ENCODE peak calls at places on chromosomes 7 and 10, in eight cellular contexts. Q is adrenal gland; E is fibroblast of the aortic adventitia; L is cardiac fibroblast; N is GM23248; C is activated CD4-positive, alpha-beta T cell treated with anti-CD3 and anti-CD28 coated beads, Interleukin-2, amount 10 ng/mL, durations not matched to agents 7 days and 5 days; W is glomerular endothelial cell; P is NCI-H1105 treated with DMSO at 0.1 percent for 48 hours. O is an unnamed sample.

GRCh38 chr7:106418094-106418493 is 133.3 kb upstream of the NAMPT start:
- DNase-seq in Q (no peak), E (peak; percentile 55), L (peak; percentile 85), N (peak; percentile 37), C (no peak), W (no peak), P (no peak), O (no peak)

GRCh38 chr7:45679516-45679915 is 105.3 kb downstream of the ADCY1 start:
- DNase-seq in Q (no peak), E (no peak), L (no peak), N (no peak), C (no peak), W (no peak), P (no peak), O (no peak)

GRCh38 chr7:94605031-94605430 is 50.9 kb downstream of the SGCE start:
- DNase-seq in Q (no peak), E (peak; percentile 18), L (peak; percentile 38), N (no peak), C (no peak), W (no peak), P (no peak), O (no peak)

GRCh38 chr10:117936136-117936535 is 110.6 kb downstream of the RAB11FIP2 start:
- DNase-seq in Q (no peak), E (peak; percentile 20), L (peak; percentile 35), N (peak; percentile 84), C (no peak), W (no peak), P (no peak), O (peak; percentile 61)

GRCh38 chr7:149415391-149416068 is 45.3 kb downstream of the ZNF777 start:
- DNase-seq in Q (no peak), E (peak; percentile 25), L (no peak), N (no peak), C (no peak), W (no peak), P (no peak), O (no peak)

GRCh38 chr10:111018021-111018420 is 58.8 kb upstream of the ADRA2A start:
- DNase-seq in Q (no peak), E (peak; percentile 14), L (peak; percentile 43), N (peak; percentile 33), C (no peak), W (no peak), P (no peak), O (no peak)

GRCh38 chr7:22116451-22117027 is 170.8 kb upstream of the CDCA7L start:
- DNase-seq in Q (no peak), E (no peak), L (no peak), N (no peak), C (no peak), W (no peak), P (no peak), O (no peak)

GRCh38 chr7:92727755-92728154 is 108.6 kb downstream of the CDK6 start:
- DNase-seq in Q (no peak), E (no peak), L (peak; percentile 30), N (peak; percentile 75), C (no peak), W (no peak), P (no peak), O (no peak)

GRCh38 chr7:101255841-101256240 is 11.0 kb upstream of the FIS1 start:
- DNase-seq in Q (no peak), E (no peak), L (no peak), N (no peak), C (no peak), W (no peak), P (no peak), O (no peak)

GRCh38 chr7:151782598-151783448 is 94.1 kb downstream of the PRKAG2 start:
- DNase-seq in Q (peak; percentile 61), E (peak; percentile 37), L (peak; percentile 52), N (peak; percentile 77), C (peak; percentile 66), W (no peak), P (peak; percentile 23), O (peak; percentile 71)

GRCh38 chr10:33660329-33660728 is 325.9 kb upstream of the NRP1 start:
- DNase-seq in Q (no peak), E (no peak), L (no peak), N (no peak), C (no peak), W (no peak), P (no peak), O (no peak)

GRCh38 chr10:3100856-3101640 is 33.7 kb downstream of the PFKP start:
- DNase-seq in Q (no peak), E (no peak), L (no peak), N (no peak), C (no peak), W (no peak), P (no peak), O (no peak)

O was measured in lung.